ENCODE peak calls at places on chromosomes 13 and 19, in five cellular contexts. J is EH; X is NCI-H510A; Y is NCI-H345; G is activated naive CD4-positive, alpha-beta T cell. R is an unnamed sample.

GRCh38 chr13:29733069-29733700 is 117.2 kb downstream of the UBL3 start:
- DNase-seq in X (no peak), G (no peak), Y (no peak), J (peak; percentile 80), R (no peak)

GRCh38 chr19:33660426-33661160 is 38.8 kb downstream of the CHST8 start:
- DNase-seq in Y (no peak), G (no peak), J (no peak), X (no peak), R (no peak)

GRCh38 chr19:8526345-8527062 is 12.5 kb upstream of the ZNF414 start:
- DNase-seq in J (peak; percentile 92), Y (peak; percentile 91), X (no peak), G (no peak), R (no peak)

GRCh38 chr13:72931311-72931710 is 127.5 kb upstream of the KLF5 start:
- DNase-seq in J (no peak), X (no peak), Y (no peak), G (no peak), R (no peak)

GRCh38 chr13:99528547-99528946 is 27.3 kb downstream of the TM9SF2 start:
- DNase-seq in Y (peak; percentile 17), G (peak; percentile 9), J (no peak), X (no peak), R (no peak)

GRCh38 chr19:1945899-1946298 is 4.9 kb downstream of the CSNK1G2 start:
- DNase-seq in Y (peak; percentile 32), G (no peak), J (peak; percentile 20), X (no peak), R (no peak)

GRCh38 chr19:14366529-14366928 is 14.7 kb upstream of the ADGRE5 start:
- DNase-seq in J (peak; percentile 76), X (peak; percentile 46), Y (peak; percentile 87), G (peak; percentile 84), R (peak; percentile 89)

GRCh38 chr19:46428278-46429141 is at the start of gene PNMA8C:
- DNase-seq in J (peak; percentile 75), Y (no peak), X (peak; percentile 72), G (no peak), R (no peak)

GRCh38 chr13:48838193-48839000 is 137.3 kb upstream of the FNDC3A start:
- DNase-seq in Y (no peak), X (no peak), G (no peak), J (peak; percentile 44), R (no peak)

GRCh38 chr13:48730971-48731658 is 77.4 kb downstream of the CYSLTR2 start:
- DNase-seq in Y (no peak), X (no peak), G (no peak), J (peak; percentile 14), R (no peak)

GRCh38 chr19:45076029-45076850 is at the start of gene ZNF296:
- DNase-seq in Y (peak; percentile 16), X (peak; percentile 79), J (peak; percentile 53), G (peak; percentile 28), R (no peak)

GRCh38 chr19:13847033-13847899 is 29.7 kb upstream of the NANOS3 start:
- DNase-seq in Y (peak; percentile 77), X (peak; percentile 89), G (peak; percentile 75), J (peak; percentile 94), R (peak; percentile 70)

GRCh38 chr13:35927554-35927953 is 203.6 kb downstream of the DCLK1 start:
- DNase-seq in G (no peak), Y (no peak), X (no peak), J (peak; percentile 63), R (no peak)

GRCh38 chr19:32497386-32497785 is 83.6 kb upstream of the PDCD5 start:
- DNase-seq in J (no peak), X (no peak), Y (no peak), G (no peak), R (no peak)

GRCh38 chr13:23723463-23723862 is 153.3 kb downstream of the TNFRSF19 start:
- DNase-seq in X (no peak), G (no peak), J (peak; percentile 88), Y (peak; percentile 44), R (no peak)

GRCh38 chr13:94400874-94401273 is 78.6 kb downstream of the DCT start:
- DNase-seq in X (no peak), Y (no peak), J (no peak), G (no peak), R (no peak)

GRCh38 chr13:94433055-94433947 is 46.2 kb downstream of the DCT start:
- DNase-seq in J (no peak), X (peak; percentile 38), G (no peak), Y (peak; percentile 75), R (peak; percentile 40)

GRCh38 chr13:95155093-95155492 is 146.2 kb downstream of the ABCC4 start:
- DNase-seq in G (no peak), X (no peak), J (peak; percentile 11), Y (no peak), R (no peak)

GRCh38 chr13:71240906-71241305 is 626.1 kb downstream of the DACH1 start:
- DNase-seq in X (no peak), Y (peak; percentile 12), G (no peak), J (no peak), R (no peak)

GRCh38 chr13:94198666-94199065 is 280.8 kb downstream of the DCT start:
- DNase-seq in X (no peak), G (no peak), J (peak; percentile 8), Y (peak; percentile 7), R (no peak)

GRCh38 chr19:19750131-19750841 is 17.4 kb upstream of the ZNF14 start:
- DNase-seq in G (no peak), Y (no peak), X (no peak), J (no peak), R (no peak)

GRCh38 chr13:107452833-107453232 is 762.5 kb downstream of the LIG4 start:
- DNase-seq in X (no peak), J (no peak), G (no peak), Y (no peak), R (no peak)

GRCh38 chr13:41900918-41901317 is 60.0 kb downstream of the VWA8 start:
- DNase-seq in J (peak; percentile 16), Y (no peak), G (no peak), X (no peak), R (no peak)

GRCh38 chr19:45255611-45256157 is 4.6 kb downstream of the MARK4 start:
- DNase-seq in X (no peak), J (no peak), G (no peak), Y (no peak), R (no peak)

GRCh38 chr13:51453959-51454703 is 1.3 kb upstream of the INTS6 start:
- DNase-seq in Y (no peak), J (peak; percentile 31), X (no peak), G (peak; percentile 15), R (no peak)

GRCh38 chr13:33799950-33800592 is 17.9 kb upstream of the RFC3 start:
- DNase-seq in Y (no peak), G (no peak), X (no peak), J (peak; percentile 47), R (no peak)

GRCh38 chr13:48892311-48892710 is 83.4 kb upstream of the FNDC3A start:
- DNase-seq in G (no peak), Y (no peak), X (no peak), J (peak; percentile 85), R (no peak)

GRCh38 chr13:51191743-51192142 is 30.5 kb upstream of the FAM124A start:
- DNase-seq in X (no peak), Y (no peak), G (no peak), J (no peak), R (no peak)

R was measured in NCI-H2107.